ENCODE peak calls at places on chromosomes 3 and 15, in five cellular contexts. Y is spleen, J is breast epithelium, X is GM23338, L is H1. I is an unnamed sample. For H3K4me1, the result is how much of the 10 kb centered on the place peaks cover.

GRCh38 chr15:74350295-74351275 is 16.9 kb downstream of the CYP11A1 start:
- DNase-seq in Y (no peak), J (no peak), X (no peak), L (no peak), I (no peak)

GRCh38 chr3:82329300-82329699 is 567.9 kb upstream of the GBE1 start:
- DNase-seq in Y (no peak), J (no peak), X (no peak), L (no peak), I (no peak)

GRCh38 chr3:195905970-195906864 is 2.1 kb downstream of the TNK2 start:
- DNase-seq in Y (peak), J (no peak), X (no peak), L (no peak), I (no peak)

GRCh38 chr3:37994639-37994972 is 4.0 kb downstream of the VILL start:
- DNase-seq in Y (no peak), J (no peak), X (no peak), L (no peak), I (no peak)

GRCh38 chr3:11465744-11466611 is 177.7 kb downstream of the VGLL4 start:
- DNase-seq in Y (no peak), J (no peak), X (no peak), L (no peak), I (no peak)

GRCh38 chr3:16496408-16497222 is 16.9 kb downstream of the RFTN1 start:
- DNase-seq in Y (no peak), J (no peak), X (no peak), L (no peak), I (no peak)

GRCh38 chr3:47041114-47041513 is 61.6 kb downstream of the NBEAL2 start:
- DNase-seq in Y (no peak), J (no peak), X (no peak), L (no peak), I (no peak)

GRCh38 chr3:73586190-73586589 is 38.6 kb downstream of the PDZRN3 start:
- DNase-seq in Y (no peak), J (no peak), X (no peak), L (no peak), I (no peak)

GRCh38 chr3:39254806-39255449 is 24.9 kb downstream of the CX3CR1 start:
- DNase-seq in Y (no peak), J (no peak), X (no peak), L (no peak), I (no peak)

GRCh38 chr15:85142324-85142723 is 160.7 kb downstream of the PDE8A start:
- DNase-seq in Y (no peak), J (no peak), X (no peak), L (no peak), I (no peak)

GRCh38 chr15:100831466-100831865 is 48.2 kb upstream of the ALDH1A3 start:
- DNase-seq in Y (no peak), J (no peak), X (no peak), L (no peak), I (no peak)

GRCh38 chr3:11136871-11137626 is 17.2 kb upstream of the HRH1 start:
- DNase-seq in Y (no peak), J (no peak), X (peak), L (no peak), I (peak)

GRCh38 chr3:127535901-127536817 is 54.4 kb downstream of the TPRA1 start:
- DNase-seq in Y (no peak), J (no peak), X (no peak), L (no peak), I (no peak)

GRCh38 chr15:88646088-88646405 is 7.2 kb downstream of the ISG20 start:
- DNase-seq in Y (no peak), J (no peak), X (no peak), L (no peak), I (no peak)

GRCh38 chr15:68186671-68187397 is 18.3 kb downstream of the CALML4 start:
- DNase-seq in Y (no peak), J (no peak), X (no peak), L (no peak), I (no peak)

GRCh38 chr3:186786810-186787375 is 3.5 kb downstream of the EIF4A2 start:
- DNase-seq in Y (no peak), J (no peak), X (no peak), L (no peak), I (no peak)

GRCh38 chr3:99248130-99248529 is 346.6 kb upstream of the DCBLD2 start:
- DNase-seq in Y (no peak), J (no peak), X (no peak), L (no peak), I (no peak)

GRCh38 chr3:65524544-65525070 is 514.1 kb downstream of the MAGI1 start:
- DNase-seq in Y (no peak), J (no peak), X (no peak), L (no peak), I (no peak)

GRCh38 chr3:10973196-10973595 is 19.4 kb upstream of the SLC6A1 start:
- DNase-seq in Y (peak), J (no peak), X (no peak), L (no peak), I (no peak)

GRCh38 chr15:99042909-99043308 is 35.3 kb upstream of the PGPEP1L start:
- DNase-seq in Y (no peak), J (no peak), X (no peak), L (no peak), I (no peak)

GRCh38 chr3:192986399-192986798 is 68.7 kb upstream of the MB21D2 start:
- DNase-seq in Y (no peak), J (no peak), X (no peak), L (no peak), I (no peak)

GRCh38 chr15:68935400-68935937 is 5.1 kb downstream of the SPESP1 start:
- DNase-seq in Y (no peak), J (no peak), X (no peak), L (no peak), I (no peak)

GRCh38 chr3:197001106-197001971 is 28.3 kb downstream of the MELTF start:
- DNase-seq in Y (peak), J (no peak), X (no peak), L (no peak), I (no peak)

GRCh38 chr3:175340338-175341015 is 481.3 kb downstream of the NAALADL2 start:
- DNase-seq in Y (no peak), J (no peak), X (no peak), L (no peak), I (no peak)

GRCh38 chr3:52118156-52118875 is 35.9 kb downstream of the POC1A start:
- DNase-seq in Y (peak), J (no peak), X (no peak), L (no peak), I (no peak)

GRCh38 chr3:52117537-52117936 is 36.7 kb downstream of the POC1A start:
- DNase-seq in Y (no peak), J (no peak), X (no peak), L (no peak), I (no peak)

GRCh38 chr3:52119826-52120225 is 34.4 kb downstream of the POC1A start:
- DNase-seq in Y (peak), J (no peak), X (no peak), L (no peak), I (no peak)

GRCh38 chr3:52120576-52121458 is 33.4 kb downstream of the POC1A start:
- DNase-seq in Y (peak), J (no peak), X (no peak), L (no peak), I (no peak)

GRCh38 chr3:52119056-52119455 is 35.2 kb downstream of the POC1A start:
- DNase-seq in Y (peak), J (no peak), X (peak), L (no peak), I (no peak)
- H3K4me1 ChIP-seq in Y (under half), J (under half), X (under half), L (under half), I (under half)

GRCh38 chr15:43775411-43775965 is 1.3 kb downstream of the ELL3 start:
- DNase-seq in Y (no peak), J (peak), X (peak), L (peak), I (no peak)
- TF ChIP-seq CTCF in Y (no peak), J (peak), X (peak), L (peak), I (no peak)

GRCh38 chr15:42675021-42675420 is 61.9 kb downstream of the CDAN1 start:
- DNase-seq in Y (no peak), J (no peak), X (no peak), L (no peak), I (no peak)

GRCh38 chr15:42674472-42674871 is 62.5 kb downstream of the CDAN1 start:
- DNase-seq in Y (no peak), J (no peak), X (no peak), L (no peak), I (no peak)

GRCh38 chr15:42670441-42670840 is 66.5 kb downstream of the CDAN1 start:
- DNase-seq in Y (no peak), J (no peak), X (no peak), L (no peak), I (no peak)

DNA sequence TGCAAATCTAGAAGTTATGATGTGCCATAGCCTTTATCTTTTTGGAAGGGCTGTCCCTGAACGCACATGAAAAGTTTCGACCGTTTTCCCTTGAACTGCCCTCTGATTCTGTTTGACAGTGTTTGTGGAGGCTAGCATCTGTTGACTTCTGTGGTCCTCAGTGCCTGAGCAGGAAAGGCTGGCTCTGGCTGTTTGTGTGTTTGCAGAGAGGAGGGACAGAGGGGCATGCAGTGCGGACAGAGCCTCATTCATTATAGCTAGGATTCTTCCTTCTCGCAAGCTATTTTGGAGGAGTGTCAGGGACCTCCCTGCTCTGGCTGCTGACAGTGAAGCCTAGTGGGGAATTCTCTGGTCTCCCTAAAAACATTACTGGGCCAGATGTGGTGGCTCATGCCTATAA is 64.5 kb downstream of the CDAN1 start:
- DNase-seq in Y (no peak), J (no peak), X (no peak), L (no peak), I (no peak)
- TF ChIP-seq POLR2AphosphoS5 in Y (no peak), J (no peak), X (no peak), L (no peak), I (no peak)

GRCh38 chr3:171758109-171758508 is 52.2 kb downstream of the PLD1 start:
- DNase-seq in Y (no peak), J (no peak), X (no peak), L (no peak), I (no peak)
- H3K4me1 ChIP-seq in Y (under half), J (under half), X (under half), L (under half), I (under half)

DNA sequence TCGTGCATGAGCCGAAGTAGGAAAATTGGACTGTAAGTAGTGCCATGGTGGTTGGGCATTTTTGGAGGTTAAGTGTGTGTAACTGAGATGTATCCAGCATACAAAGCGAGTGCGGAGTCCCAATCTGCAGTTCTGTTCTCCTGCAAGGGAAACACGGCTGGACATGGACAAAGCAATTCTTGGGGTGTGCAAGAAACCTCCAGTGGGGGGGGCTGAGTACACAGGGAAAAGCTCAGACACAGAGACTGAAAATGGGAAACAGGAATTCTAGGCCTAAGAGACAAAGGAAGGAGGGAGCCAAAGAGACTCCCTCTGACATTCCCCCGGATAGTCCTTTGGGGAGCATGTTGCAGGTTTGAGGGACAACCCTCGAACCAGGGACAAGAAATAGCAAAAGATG is 83.2 kb upstream of the PLSCR4 start:
- DNase-seq in Y (no peak), J (no peak), X (peak), L (no peak), I (no peak)
- TF ChIP-seq CTCF in Y (no peak), J (no peak), X (no peak), L (no peak), I (no peak)

I was measured in vagina.